ENCODE peak calls at places on chromosomes 13 and 19, in six cellular contexts. Q, V, K, R, I and N are unnamed samples.

GRCh38 chr19:23071087-23071511 is 45.7 kb upstream of the ZNF730 start:
- DNase-seq in Q (no peak), V (peak; percentile 71), K (peak; percentile 3), R (peak; percentile 27), I (no peak), N (peak; percentile 3)

GRCh38 chr19:18460900-18461299 is 23.0 kb upstream of the ISYNA1 start:
- DNase-seq in Q (no peak), V (no peak), K (no peak), R (no peak), I (no peak), N (no peak)

GRCh38 chr19:10848208-10848843 is at the start of gene C19orf38:
- DNase-seq in Q (no peak), V (no peak), K (no peak), R (no peak), I (peak; percentile 6), N (no peak)

GRCh38 chr19:54850930-54851329 is 687 bp downstream of the KIR3DL2 start:
- DNase-seq in Q (no peak), V (no peak), K (no peak), R (no peak), I (no peak), N (no peak)

GRCh38 chr19:17475541-17476115 is 5.3 kb downstream of the SLC27A1 start:
- DNase-seq in Q (no peak), V (no peak), K (peak; percentile 61), R (peak; percentile 50), I (no peak), N (peak; percentile 37)

GRCh38 chr19:19321143-19321577 is 531 bp downstream of the MAU2 start:
- DNase-seq in Q (peak; percentile 79), V (peak; percentile 73), K (no peak), R (no peak), I (peak; percentile 65), N (peak; percentile 15)

GRCh38 chr13:50437252-50437651 is 406.2 kb downstream of the DLEU7 start:
- DNase-seq in Q (no peak), V (no peak), K (peak; percentile 87), R (peak; percentile 29), I (no peak), N (no peak)

GRCh38 chr19:42284066-42284501 is 15.0 kb downstream of the CIC start:
- DNase-seq in Q (no peak), V (peak; percentile 54), K (peak; percentile 71), R (peak; percentile 67), I (peak; percentile 86), N (peak; percentile 74)

GRCh38 chr19:3712663-3713531 is 4.7 kb downstream of the TJP3 start:
- DNase-seq in Q (no peak), V (no peak), K (no peak), R (no peak), I (no peak), N (peak; percentile 24)

GRCh38 chr13:105153626-105154025 is 1381.8 kb downstream of the EFNB2 start:
- DNase-seq in Q (no peak), V (no peak), K (peak; percentile 20), R (peak; percentile 15), I (no peak), N (no peak)

GRCh38 chr13:95354680-95355487 is 53.6 kb upstream of the ABCC4 start:
- DNase-seq in Q (no peak), V (no peak), K (no peak), R (no peak), I (no peak), N (no peak)

GRCh38 chr19:43674630-43674982 is 4.6 kb upstream of the PLAUR start:
- DNase-seq in Q (no peak), V (no peak), K (peak; percentile 49), R (peak; percentile 72), I (no peak), N (peak; percentile 25)

GRCh38 chr19:10654610-10655456 is 687 bp downstream of the ILF3 start:
- DNase-seq in Q (peak; percentile 91), V (peak; percentile 95), K (no peak), R (peak; percentile 42), I (peak; percentile 96), N (peak; percentile 23)

GRCh38 chr19:49889687-49890348 is 6.9 kb downstream of the IL4I1 start:
- DNase-seq in Q (peak; percentile 96), V (peak; percentile 94), K (peak; percentile 61), R (peak; percentile 75), I (peak; percentile 67), N (peak; percentile 63)

GRCh38 chr13:18959996-18960395 is 221.6 kb downstream of the TUBA3C start:
- DNase-seq in Q (no peak), V (no peak), K (no peak), R (no peak), I (no peak), N (no peak)

GRCh38 chr19:45668342-45668871 is 386 bp downstream of the GIPR start:
- DNase-seq in Q (no peak), V (no peak), K (no peak), R (no peak), I (no peak), N (no peak)

GRCh38 chr13:97600438-97601080 is 166.6 kb downstream of the RAP2A start:
- DNase-seq in Q (no peak), V (no peak), K (peak; percentile 80), R (peak; percentile 83), I (no peak), N (peak; percentile 42)

GRCh38 chr19:39413269-39413902 is 917 bp downstream of the PLEKHG2 start:
- DNase-seq in Q (peak; percentile 86), V (peak; percentile 74), K (peak; percentile 60), R (peak; percentile 57), I (peak; percentile 70), N (peak; percentile 59)

GRCh38 chr19:17989425-17990094 is 18.4 kb upstream of the ARRDC2 start:
- DNase-seq in Q (no peak), V (no peak), K (no peak), R (no peak), I (no peak), N (no peak)

GRCh38 chr19:29806098-29806866 is 5.5 kb upstream of the CCNE1 start:
- DNase-seq in Q (peak; percentile 81), V (peak; percentile 58), K (peak; percentile 44), R (peak; percentile 66), I (peak; percentile 77), N (peak; percentile 87)

GRCh38 chr13:26476111-26476743 is 81.3 kb upstream of the WASF3 start:
- DNase-seq in Q (peak; percentile 88), V (peak; percentile 68), K (peak; percentile 50), R (peak; percentile 75), I (no peak), N (peak; percentile 70)

GRCh38 chr19:2428027-2428690 is 773 bp upstream of the TIMM13 start:
- DNase-seq in Q (peak; percentile 82), V (peak; percentile 89), K (peak; percentile 8), R (peak; percentile 40), I (no peak), N (peak; percentile 41)

GRCh38 chr13:114078501-114079451 is 53.6 kb downstream of the RASA3 start:
- DNase-seq in Q (peak; percentile 49), V (no peak), K (peak; percentile 84), R (peak; percentile 70), I (no peak), N (peak; percentile 89)

GRCh38 chr13:87003265-87003664 is 667.9 kb upstream of the SLITRK5 start:
- DNase-seq in Q (no peak), V (no peak), K (peak; percentile 67), R (no peak), I (no peak), N (no peak)

GRCh38 chr13:76942363-76942762 is 5.9 kb upstream of the ACOD1 start:
- DNase-seq in Q (no peak), V (no peak), K (no peak), R (no peak), I (no peak), N (no peak)

GRCh38 chr13:26965976-26966375 is 205.4 kb upstream of the GPR12 start:
- DNase-seq in Q (no peak), V (no peak), K (peak; percentile 93), R (peak; percentile 30), I (no peak), N (peak; percentile 76)

GRCh38 chr13:35163674-35164073 is 221.6 kb downstream of the NBEA start:
- DNase-seq in Q (no peak), V (no peak), K (no peak), R (no peak), I (no peak), N (no peak)

DNA sequence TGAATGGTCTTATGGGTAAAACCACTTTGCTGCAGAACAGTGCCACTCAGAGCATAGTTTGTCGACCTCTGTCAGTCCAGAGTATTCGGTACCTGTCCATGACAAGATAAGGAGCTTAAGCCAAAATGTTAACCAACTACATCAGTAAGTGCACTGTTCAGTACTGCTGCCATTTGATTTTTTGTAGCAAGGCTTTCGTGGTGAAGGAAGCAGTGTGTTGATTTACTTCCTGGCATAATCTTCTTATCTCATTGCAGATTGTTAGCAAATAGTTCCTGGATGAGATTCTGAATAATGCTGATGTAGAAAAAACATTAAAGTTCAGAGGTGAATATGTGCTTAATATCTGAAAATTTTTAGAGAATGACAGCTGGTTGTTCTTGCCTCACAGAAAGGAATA is 85.6 kb downstream of the LRRC63 start:
- DNase-seq in Q (no peak), V (no peak), K (peak; percentile 7), R (peak; percentile 38), I (no peak), N (peak; percentile 82)
- H3K4me3 ChIP-seq in Q (no peak overlapping the region), V (no peak overlapping the region), K (no peak overlapping the region), R (no peak overlapping the region), I (no peak overlapping the region), N (no peak overlapping the region)

GRCh38 chr13:28550721-28551497 is 56.0 kb upstream of the FLT1 start:
- DNase-seq in Q (no peak), V (no peak), K (no peak), R (no peak), I (no peak), N (no peak)

GRCh38 chr13:28551498-28551895 is 56.6 kb upstream of the FLT1 start:
- DNase-seq in Q (no peak), V (no peak), K (no peak), R (no peak), I (no peak), N (no peak)

GRCh38 chr13:28548468-28548867 is 53.5 kb upstream of the FLT1 start:
- DNase-seq in Q (no peak), V (no peak), K (no peak), R (no peak), I (no peak), N (no peak)

GRCh38 chr13:28545583-28546333 is 50.8 kb upstream of the FLT1 start:
- DNase-seq in Q (no peak), V (no peak), K (no peak), R (no peak), I (no peak), N (no peak)

DNA sequence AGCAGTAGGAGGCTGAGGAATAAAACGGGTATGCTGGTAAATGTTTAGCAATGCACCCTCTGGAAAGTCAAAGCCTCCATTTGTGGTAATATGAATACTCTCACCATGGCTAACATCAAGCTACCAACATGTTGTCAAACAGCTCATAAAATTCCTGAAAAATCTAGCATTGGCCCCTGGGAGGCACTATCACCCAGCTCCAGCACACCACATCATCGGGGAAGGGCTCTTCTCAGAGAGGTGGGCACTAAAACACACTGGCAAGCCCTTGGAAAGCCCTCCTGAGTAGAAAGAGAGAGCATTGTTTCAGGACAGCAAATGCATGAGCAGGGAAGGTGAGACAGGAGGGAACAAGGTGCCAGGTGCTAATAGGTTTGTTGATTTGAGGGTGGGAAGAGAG is 53.9 kb upstream of the FLT1 start:
- DNase-seq in Q (peak; percentile 74), V (peak; percentile 60), K (no peak), R (no peak), I (no peak), N (no peak)
- TF ChIP-seq CTCF in Q (peak; percentile 64), V (peak; percentile 59), K (peak; percentile 24), R (no peak), I (no peak), N (no peak)

GRCh38 chr13:22848539-22849052 is 332.2 kb upstream of the SGCG start:
- DNase-seq in Q (peak; percentile 81), V (peak; percentile 91), K (no peak), R (no peak), I (peak; percentile 12), N (no peak)
- H3K4me3 ChIP-seq in Q (no peak overlapping the region), V (no peak overlapping the region), K (no peak overlapping the region), R (no peak overlapping the region), I (no peak overlapping the region), N (no peak overlapping the region)

GRCh38 chr13:74573654-74574053 is 439.4 kb upstream of the KLF12 start:
- DNase-seq in Q (peak; percentile 82), V (peak; percentile 78), K (no peak), R (peak; percentile 15), I (no peak), N (no peak)
- TF ChIP-seq CTCF in Q (peak; percentile 78), V (peak; percentile 79), K (no peak), R (peak; percentile 16), I (peak; percentile 28), N (peak; percentile 19)